ENCODE peak calls at places on chromosomes 11 and 22, in ten cellular contexts. M is C1 segment of cervical spinal cord; H is progenitor cell of endocrine pancreas; U is substantia nigra; N is left ventricle myocardium inferior; J is NB4; B is activated CD8-positive, alpha-beta memory T cell treated with anti-CD3 and anti-CD28 coated beads, Interleukin-2, amount 50 U/mL, for 4 hours; S is activated naive CD4-positive, alpha-beta T cell; K is NAMALWA; L is coronary artery. X is an unnamed sample.

GRCh38 chr11:87150936-87151335 is 113.2 kb downstream of the TMEM135 start:
- DNase-seq in M (no peak), H (no peak), U (no peak), N (no peak), J (no peak), B (no peak), S (no peak), K (no peak), L (no peak), X (no peak)

GRCh38 chr22:48226026-48227013 is 1463.9 kb downstream of the TBC1D22A start:
- DNase-seq in M (no peak), H (no peak), U (no peak), N (no peak), J (no peak), B (no peak), S (no peak), K (no peak), L (peak), X (no peak)

GRCh38 chr22:22897036-22897435 is 9.4 kb downstream of the IGLL5 start:
- DNase-seq in M (no peak), H (no peak), U (no peak), N (no peak), J (no peak), B (peak), S (no peak), K (no peak), L (no peak), X (no peak)

GRCh38 chr22:16601437-16602223 is 9.0 kb upstream of the CCT8L2 start:
- DNase-seq in M (peak), H (no peak), U (peak), N (peak), J (peak), B (peak), S (no peak), K (peak), L (no peak), X (no peak)

GRCh38 chr22:39738746-39739145 is 154.8 kb downstream of the ENTHD1 start:
- DNase-seq in M (no peak), H (no peak), U (no peak), N (no peak), J (no peak), B (no peak), S (no peak), K (no peak), L (no peak), X (no peak)

GRCh38 chr22:24466831-24467249 is 28.3 kb upstream of the UPB1 start:
- DNase-seq in M (no peak), H (no peak), U (no peak), N (peak), J (peak), B (no peak), S (no peak), K (peak), L (no peak), X (no peak)

GRCh38 chr22:39299829-39300178 is 19.6 kb downstream of the RPL3 start:
- DNase-seq in M (no peak), H (no peak), U (no peak), N (peak), J (peak), B (no peak), S (no peak), K (peak), L (no peak), X (no peak)

GRCh38 chr11:45000918-45001317 is 50.2 kb upstream of the TP53I11 start:
- DNase-seq in M (no peak), H (no peak), U (no peak), N (no peak), J (no peak), B (no peak), S (no peak), K (no peak), L (no peak), X (no peak)

GRCh38 chr11:121890377-121890776 is 225.6 kb downstream of the BLID start:
- DNase-seq in M (no peak), H (no peak), U (no peak), N (no peak), J (no peak), B (no peak), S (no peak), K (no peak), L (no peak), X (no peak)

GRCh38 chr22:36806824-36807223 is 10.0 kb downstream of the PVALB start:
- DNase-seq in M (no peak), H (no peak), U (no peak), N (no peak), J (no peak), B (no peak), S (no peak), K (no peak), L (no peak), X (no peak)

GRCh38 chr11:75291741-75292140 is 51.2 kb downstream of the TPBGL start:
- DNase-seq in M (no peak), H (no peak), U (no peak), N (no peak), J (no peak), B (no peak), S (no peak), K (no peak), L (no peak), X (no peak)

GRCh38 chr11:19820100-19820499 is 107.5 kb downstream of the NAV2 start:
- DNase-seq in M (no peak), H (no peak), U (no peak), N (no peak), J (no peak), B (no peak), S (no peak), K (no peak), L (no peak), X (no peak)

GRCh38 chr11:16293204-16293681 is 63.1 kb downstream of the SOX6 start:
- DNase-seq in M (no peak), H (no peak), U (no peak), N (no peak), J (no peak), B (no peak), S (no peak), K (no peak), L (no peak), X (no peak)

GRCh38 chr22:39527481-39527961 is 5.0 kb downstream of the RPS19BP1 start:
- DNase-seq in M (no peak), H (no peak), U (no peak), N (no peak), J (no peak), B (no peak), S (no peak), K (peak), L (no peak), X (no peak)

GRCh38 chr11:62497132-62497915 is 49.3 kb downstream of the AHNAK start:
- DNase-seq in M (no peak), H (no peak), U (peak), N (no peak), J (peak), B (no peak), S (no peak), K (no peak), L (no peak), X (no peak)

GRCh38 chr11:69008774-69009440 is 4.1 kb downstream of the MRGPRF start:
- DNase-seq in M (no peak), H (no peak), U (no peak), N (peak), J (peak), B (peak), S (no peak), K (no peak), L (peak), X (no peak)

X was measured in iPS DF 6.9.